ENCODE peak calls at places on chromosomes 12 and 14, in six cellular contexts. N, G, Y, C, F and K are unnamed samples.

GRCh38 chr14:23321572-23322547 is 603 bp downstream of the PABPN1 start:
- DNase-seq in G (no peak), C (peak), N (peak), Y (peak), F (peak), K (no peak)

GRCh38 chr12:38327356-38327755 is 10.8 kb downstream of the ALG10B start:
- DNase-seq in G (no peak), N (no peak), C (no peak), Y (no peak), F (no peak), K (no peak)

GRCh38 chr14:28676481-28676880 is 90.1 kb upstream of the FOXG1 start:
- DNase-seq in G (no peak), F (no peak), N (peak), C (peak), Y (no peak), K (no peak)

GRCh38 chr14:95250936-95251335 is 68.8 kb downstream of the CLMN start:
- DNase-seq in C (no peak), G (no peak), Y (no peak), F (no peak), N (no peak), K (no peak)

GRCh38 chr12:54033980-54034783 is 1.3 kb downstream of the HOXC5 start:
- DNase-seq in N (no peak), G (no peak), Y (no peak), F (no peak), C (no peak), K (no peak)

GRCh38 chr14:71243697-71244096 is 336.4 kb downstream of the PCNX1 start:
- DNase-seq in C (peak), Y (no peak), N (no peak), G (no peak), F (no peak), K (no peak)

GRCh38 chr12:45216297-45216982 is 545 bp downstream of the ANO6 start:
- DNase-seq in F (peak), Y (no peak), N (peak), G (peak), C (peak), K (no peak)

GRCh38 chr12:95248604-95249355 is 31.2 kb downstream of the VEZT start:
- DNase-seq in N (no peak), Y (no peak), G (no peak), C (no peak), F (no peak), K (no peak)

GRCh38 chr12:175250-175649 is 38.7 kb downstream of the SLC6A12 start:
- DNase-seq in Y (no peak), F (no peak), C (peak), N (no peak), G (peak), K (no peak)

GRCh38 chr12:27277846-27278260 is 33.8 kb downstream of the STK38L start:
- DNase-seq in N (peak), G (no peak), F (no peak), Y (no peak), C (peak), K (peak)

GRCh38 chr14:67694791-67695393 is 672 bp downstream of the RDH11 start:
- DNase-seq in N (peak), C (peak), G (peak), F (peak), Y (peak), K (peak)

GRCh38 chr12:15014708-15015107 is 41.9 kb downstream of the PDE6H start:
- DNase-seq in N (no peak), Y (no peak), C (no peak), F (no peak), G (no peak), K (no peak)

GRCh38 chr12:1083888-1084262 is 92.9 kb downstream of the ERC1 start:
- DNase-seq in Y (peak), F (no peak), N (no peak), G (no peak), C (peak), K (peak)

GRCh38 chr14:81523016-81523415 is 10.6 kb downstream of the SEL1L start:
- DNase-seq in N (no peak), F (no peak), Y (no peak), C (no peak), G (no peak), K (no peak)

GRCh38 chr12:106736051-106736957 is 38.2 kb upstream of the RIC8B start:
- DNase-seq in Y (peak), F (no peak), N (no peak), G (no peak), C (no peak), K (no peak)

GRCh38 chr14:102516531-102517411 is 7.2 kb upstream of the ANKRD9 start:
- DNase-seq in F (peak), G (no peak), Y (peak), C (no peak), N (no peak), K (no peak)
- H3K27ac ChIP-seq in F (no peak), G (peak), Y (no peak), C (peak), N (peak), K (no peak)

GRCh38 chr14:76272774-76273173 is 103.2 kb upstream of the ESRRB start:
- DNase-seq in F (no peak), N (no peak), G (no peak), C (no peak), Y (no peak), K (no peak)

GRCh38 chr14:76268700-76269099 is 107.2 kb upstream of the ESRRB start:
- DNase-seq in G (no peak), C (no peak), F (no peak), Y (no peak), N (no peak), K (no peak)

GRCh38 chr14:76272349-76272748 is 103.6 kb upstream of the ESRRB start:
- DNase-seq in Y (no peak), C (no peak), F (no peak), N (no peak), G (no peak), K (no peak)

GRCh38 chr14:76273346-76273745 is 102.6 kb upstream of the ESRRB start:
- DNase-seq in G (no peak), F (no peak), N (no peak), Y (no peak), C (no peak), K (no peak)

GRCh38 chr14:76271371-76271770 is 104.6 kb upstream of the ESRRB start:
- DNase-seq in N (no peak), F (no peak), G (no peak), Y (no peak), C (no peak), K (no peak)
- H3K27ac ChIP-seq in N (no peak), F (no peak), G (no peak), Y (no peak), C (no peak), K (no peak)

DNA sequence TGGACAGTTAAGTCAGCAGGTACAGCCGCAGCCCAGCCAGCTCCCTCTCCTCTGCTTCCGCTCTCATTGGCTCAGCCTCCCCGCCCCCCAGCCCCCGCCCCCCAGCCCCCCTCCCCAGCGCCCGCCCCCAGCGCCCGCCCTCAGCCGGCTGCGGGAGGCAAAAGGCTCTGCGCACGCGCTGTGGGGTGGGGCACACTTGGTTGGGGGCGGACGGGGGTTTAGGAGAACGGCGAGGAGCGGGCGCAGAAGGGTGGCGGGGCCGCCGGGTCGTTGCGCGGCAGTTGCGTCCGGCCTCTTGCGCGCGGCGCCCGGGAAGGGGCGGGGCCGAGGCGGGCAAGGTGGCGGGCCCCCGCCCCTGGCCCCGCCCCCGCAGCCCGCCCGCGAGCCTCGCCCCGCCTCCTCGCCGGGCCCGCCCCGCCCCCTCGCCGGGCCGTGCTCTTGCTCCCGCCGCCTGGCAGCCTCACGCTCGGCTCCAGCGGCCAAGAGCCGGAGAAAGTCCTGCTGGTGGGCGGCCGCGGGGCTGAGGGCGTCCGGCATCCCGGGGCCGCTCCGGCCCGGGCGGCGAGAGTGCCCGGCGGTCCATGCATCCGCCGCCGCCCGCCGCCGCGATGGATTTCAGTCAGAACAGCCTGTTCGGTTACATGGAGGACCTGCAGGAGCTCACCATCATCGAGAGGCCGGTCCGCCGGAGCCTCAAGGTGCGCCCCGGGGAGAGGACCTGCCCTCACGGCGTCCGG is at the start of gene PPP4R4:
- DNase-seq in G (peak), Y (peak), F (peak), N (no peak), C (peak), K (peak)
- H3K27ac ChIP-seq in G (peak), Y (no peak), F (peak), N (peak), C (no peak), K (no peak)

GRCh38 chr12:69658203-69658602 is 40.9 kb downstream of the BEST3 start:
- DNase-seq in G (no peak), N (peak), F (no peak), C (no peak), Y (no peak), K (no peak)
- H3K27ac ChIP-seq in G (no peak), N (no peak), F (no peak), C (no peak), Y (no peak), K (no peak)

GRCh38 chr12:124085419-124085818 is 112.4 kb downstream of the ZNF664 start:
- DNase-seq in Y (no peak), G (no peak), C (no peak), F (no peak), N (no peak), K (no peak)
- H3K27ac ChIP-seq in Y (no peak), G (no peak), C (no peak), F (no peak), N (no peak), K (no peak)

GRCh38 chr12:51601241-51601640 is 10.2 kb downstream of the SCN8A start:
- DNase-seq in G (no peak), Y (no peak), N (no peak), F (no peak), C (no peak), K (no peak)
- H3K27ac ChIP-seq in G (no peak), Y (no peak), N (no peak), F (no peak), C (no peak), K (no peak)

GRCh38 chr12:2286461-2287131 is 233.8 kb downstream of the CACNA1C start:
- DNase-seq in G (no peak), N (no peak), C (no peak), Y (no peak), F (no peak), K (no peak)

GRCh38 chr12:2284857-2285256 is 232.1 kb downstream of the CACNA1C start:
- DNase-seq in N (no peak), Y (peak), G (peak), F (peak), C (peak), K (no peak)

GRCh38 chr12:2287151-2287550 is 234.4 kb downstream of the CACNA1C start:
- DNase-seq in C (no peak), Y (no peak), F (no peak), N (no peak), G (no peak), K (no peak)

GRCh38 chr12:2285462-2285861 is 232.7 kb downstream of the CACNA1C start:
- DNase-seq in Y (no peak), C (no peak), G (no peak), N (no peak), F (no peak), K (no peak)

GRCh38 chr12:2286051-2286450 is 233.3 kb downstream of the CACNA1C start:
- DNase-seq in N (no peak), G (no peak), F (no peak), Y (no peak), C (no peak), K (no peak)
- H3K27ac ChIP-seq in N (no peak), G (no peak), F (no peak), Y (no peak), C (peak), K (peak)

GRCh38 chr12:118682656-118683055 is 298.7 kb upstream of the SRRM4 start:
- DNase-seq in Y (no peak), C (no peak), N (no peak), G (no peak), F (no peak), K (no peak)
- H3K27ac ChIP-seq in Y (no peak), C (no peak), N (no peak), G (no peak), F (no peak), K (no peak)

GRCh38 chr12:127041985-127042625 is 1224.9 kb upstream of the TMEM132C start:
- DNase-seq in G (no peak), Y (peak), F (no peak), N (peak), C (no peak), K (no peak)

GRCh38 chr12:127051139-127051538 is 1215.8 kb upstream of the TMEM132C start:
- DNase-seq in N (no peak), C (no peak), F (no peak), G (no peak), Y (no peak), K (no peak)

GRCh38 chr12:127044841-127045240 is 1222.1 kb upstream of the TMEM132C start:
- DNase-seq in G (no peak), Y (no peak), N (no peak), C (peak), F (no peak), K (no peak)

DNA sequence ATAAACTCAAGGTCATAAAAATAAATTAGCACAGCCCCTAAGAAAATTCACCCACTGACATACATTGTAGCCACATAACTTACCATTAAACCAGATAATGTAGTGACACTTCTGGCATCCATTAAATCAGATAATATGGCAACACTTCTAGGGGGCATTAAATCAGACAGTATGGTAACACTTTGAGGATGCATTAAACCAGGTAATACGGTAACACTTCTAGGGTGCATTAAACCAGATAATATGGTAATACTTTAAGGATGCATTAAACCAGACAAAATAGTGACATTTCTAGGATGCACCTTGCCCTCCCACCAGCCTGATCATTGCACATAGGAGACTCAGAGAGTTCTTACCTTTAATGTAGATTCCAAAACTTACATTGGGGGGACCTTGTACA is 1220.5 kb upstream of the TMEM132C start:
- DNase-seq in Y (peak), C (no peak), N (no peak), F (no peak), G (no peak), K (no peak)
- H3K27ac ChIP-seq in Y (no peak), C (no peak), N (no peak), F (no peak), G (no peak), K (no peak)